ENCODE peak calls at places on chromosomes 5 and 9, in six cellular contexts. J is Peyer's patch, G is astrocyte, Z is HCT116, S is transverse colon, P is bronchial epithelial cell. C is an unnamed sample.
A peak's percentile ranks its signal among the peaks of the same experiment; 100 is the strongest.

GRCh38 chr5:137273511-137273910 is 225.6 kb downstream of the SPOCK1 start:
- DNase-seq in J (no peak), G (peak; percentile 79), Z (no peak), S (no peak), P (peak; percentile 60), C (no peak)

GRCh38 chr9:90914868-90915483 is 113.4 kb downstream of the SYK start:
- DNase-seq in J (peak; percentile 83), G (peak; percentile 41), Z (peak; percentile 66), S (peak; percentile 83), P (peak; percentile 75), C (no peak)

GRCh38 chr5:71882826-71883744 is 164.0 kb downstream of the CARTPT start:
- DNase-seq in J (no peak), G (peak; percentile 28), Z (no peak), S (no peak), P (peak; percentile 34), C (no peak)

GRCh38 chr5:55220433-55221185 is 6.5 kb downstream of the MCIDAS start:
- DNase-seq in J (peak; percentile 60), G (no peak), Z (no peak), S (peak; percentile 65), P (no peak), C (no peak)

GRCh38 chr9:21684831-21685362 is 117.5 kb upstream of the MTAP start:
- DNase-seq in J (no peak), G (peak; percentile 100), Z (peak; percentile 99), S (no peak), P (peak; percentile 100), C (peak; percentile 71)

GRCh38 chr5:91332267-91333044 is 50.7 kb downstream of the ARRDC3 start:
- DNase-seq in J (no peak), G (peak; percentile 84), Z (peak; percentile 57), S (no peak), P (peak; percentile 37), C (peak; percentile 23)

GRCh38 chr9:135339378-135339973 is 140.1 kb upstream of the PPP1R26 start:
- DNase-seq in J (peak; percentile 28), G (no peak), Z (no peak), S (no peak), P (no peak), C (no peak)

GRCh38 chr5:133273661-133274596 is 222.1 kb downstream of the HSPA4 start:
- DNase-seq in J (no peak), G (peak; percentile 56), Z (no peak), S (no peak), P (peak; percentile 38), C (no peak)

GRCh38 chr5:157877821-157878220 is 18.9 kb upstream of the CLINT1 start:
- DNase-seq in J (no peak), G (no peak), Z (no peak), S (no peak), P (no peak), C (no peak)

GRCh38 chr9:127519301-127520166 is 68.2 kb downstream of the LRSAM1 start:
- DNase-seq in J (no peak), G (peak; percentile 98), Z (no peak), S (no peak), P (peak; percentile 90), C (peak; percentile 87)

GRCh38 chr9:37753489-37754190 is at the start of gene TRMT10B:
- DNase-seq in J (peak; percentile 78), G (peak; percentile 63), Z (peak; percentile 39), S (peak; percentile 68), P (peak; percentile 66), C (no peak)

GRCh38 chr5:55600086-55600485 is 65.3 kb upstream of the PLPP1 start:
- DNase-seq in J (no peak), G (no peak), Z (no peak), S (no peak), P (no peak), C (no peak)

GRCh38 chr5:103582364-103582763 is 19.8 kb upstream of the NUDT12 start:
- DNase-seq in J (no peak), G (peak; percentile 35), Z (peak; percentile 53), S (peak; percentile 20), P (peak; percentile 55), C (no peak)

GRCh38 chr5:76836181-76836580 is 13.6 kb upstream of the S100Z start:
- DNase-seq in J (no peak), G (no peak), Z (no peak), S (no peak), P (no peak), C (no peak)

GRCh38 chr9:123327697-123328100 is 28.3 kb upstream of the CRB2 start:
- DNase-seq in J (no peak), G (no peak), Z (no peak), S (peak; percentile 58), P (peak; percentile 83), C (no peak)

GRCh38 chr5:8864053-8864452 is 681.8 kb downstream of the SEMA5A start:
- DNase-seq in J (no peak), G (no peak), Z (no peak), S (no peak), P (peak; percentile 55), C (no peak)

GRCh38 chr5:137146402-137146889 is 352.7 kb downstream of the SPOCK1 start:
- DNase-seq in J (no peak), G (peak; percentile 99), Z (peak; percentile 8), S (no peak), P (peak; percentile 100), C (peak; percentile 96)

GRCh38 chr5:87752362-87752761 is 339.6 kb upstream of the CCNH start:
- DNase-seq in J (no peak), G (peak; percentile 52), Z (no peak), S (no peak), P (peak; percentile 14), C (no peak)

GRCh38 chr9:36731576-36731975 is 158.9 kb downstream of the MELK start:
- DNase-seq in J (no peak), G (peak; percentile 10), Z (no peak), S (no peak), P (peak; percentile 26), C (no peak)

GRCh38 chr5:127802477-127802865 is 99.3 kb downstream of the CCDC192 start:
- DNase-seq in J (no peak), G (peak; percentile 26), Z (no peak), S (no peak), P (no peak), C (no peak)

GRCh38 chr9:131537946-131538345 is 6.9 kb upstream of the UCK1 start:
- DNase-seq in J (no peak), G (no peak), Z (no peak), S (no peak), P (no peak), C (no peak)

GRCh38 chr9:85994191-85994590 is 53.2 kb downstream of the NAA35 start:
- DNase-seq in J (no peak), G (no peak), Z (no peak), S (no peak), P (no peak), C (no peak)

GRCh38 chr5:178330791-178331404 is 98.3 kb upstream of the PHYKPL start:
- DNase-seq in J (peak; percentile 32), G (no peak), Z (no peak), S (no peak), P (peak; percentile 23), C (no peak)

GRCh38 chr5:54091416-54092130 is 218.8 kb downstream of the ARL15 start:
- DNase-seq in J (no peak), G (peak; percentile 33), Z (no peak), S (no peak), P (peak; percentile 71), C (no peak)

GRCh38 chr9:97930972-97931371 is 7.0 kb downstream of the HEMGN start:
- DNase-seq in J (no peak), G (no peak), Z (no peak), S (no peak), P (no peak), C (no peak)

GRCh38 chr5:133816791-133817190 is 151.6 kb downstream of the C5orf15 start:
- DNase-seq in J (no peak), G (no peak), Z (no peak), S (no peak), P (no peak), C (no peak)

GRCh38 chr9:116979461-116979860 is 292.4 kb downstream of the TRIM32 start:
- DNase-seq in J (no peak), G (no peak), Z (no peak), S (no peak), P (peak; percentile 45), C (no peak)

GRCh38 chr9:70422371-70423043 is 8.1 kb upstream of the KLF9 start:
- DNase-seq in J (no peak), G (no peak), Z (no peak), S (no peak), P (no peak), C (no peak)

GRCh38 chr9:127567119-127567897 is 44.8 kb upstream of the STXBP1 start:
- DNase-seq in J (peak; percentile 92), G (no peak), Z (no peak), S (peak; percentile 81), P (no peak), C (no peak)

GRCh38 chr5:138454121-138454520 is 11.2 kb upstream of the EGR1 start:
- DNase-seq in J (no peak), G (no peak), Z (no peak), S (no peak), P (no peak), C (no peak)

DNA sequence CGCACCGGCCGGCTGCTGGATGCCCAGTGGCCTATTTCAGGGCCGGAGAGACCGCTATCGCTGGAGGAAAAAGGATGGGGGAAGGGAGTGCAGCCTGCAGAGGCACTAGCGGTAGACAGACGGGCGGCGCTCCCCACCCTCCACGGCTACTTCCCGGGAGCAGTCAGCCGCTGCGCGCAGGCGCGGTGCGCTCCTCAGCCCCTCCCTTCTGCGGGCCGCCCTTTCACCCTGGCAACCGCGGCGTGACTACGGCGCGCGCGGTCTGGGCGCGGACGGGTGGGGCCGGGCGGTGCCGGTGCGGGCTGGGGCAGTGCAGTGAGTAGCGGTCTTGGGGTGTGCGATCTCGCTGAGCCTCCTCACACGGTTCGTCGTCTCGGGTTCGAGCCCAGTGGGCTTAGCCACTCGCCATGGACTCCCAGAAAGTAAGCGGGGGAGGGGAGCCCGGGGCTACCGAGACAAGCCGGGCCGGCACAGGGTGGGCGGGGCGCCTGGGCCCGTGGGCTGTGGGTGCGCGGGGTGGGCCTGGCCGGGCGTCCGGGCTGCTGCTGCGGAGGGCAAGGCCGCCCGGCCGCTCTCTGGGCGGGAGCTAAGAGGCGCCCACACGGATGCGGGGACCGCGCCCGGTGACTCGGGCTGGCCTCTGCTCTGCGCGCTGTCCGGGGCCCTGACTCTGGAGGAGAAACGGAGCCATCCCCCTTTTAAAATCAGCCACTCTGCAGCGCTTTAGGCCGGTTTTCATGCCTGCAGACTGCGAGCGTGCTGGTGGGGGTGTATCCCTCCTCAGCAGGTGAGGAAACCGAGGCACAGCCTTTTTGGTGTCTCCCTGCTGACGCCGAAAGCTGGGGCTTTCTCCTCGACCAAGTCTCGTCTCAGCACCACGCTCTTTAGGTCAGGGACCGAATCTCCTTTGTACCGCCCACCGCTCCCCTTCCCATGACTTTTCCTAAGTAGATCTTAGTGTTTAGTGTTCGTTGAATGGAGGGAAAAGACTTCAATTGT is at the start of gene FSD1L:
- DNase-seq in J (peak; percentile 96), G (peak; percentile 82), Z (peak; percentile 81), S (peak; percentile 96), P (peak; percentile 85), C (peak; percentile 82)
- TF ChIP-seq CTCF in J (peak; percentile 55), G (no peak), Z (peak; percentile 50), S (peak; percentile 29), P (peak; percentile 57), C (peak; percentile 56)

GRCh38 chr9:106697799-106698591 is 165.0 kb upstream of the ZNF462 start:
- DNase-seq in J (peak; percentile 56), G (peak; percentile 71), Z (no peak), S (peak; percentile 39), P (peak; percentile 77), C (peak; percentile 41)
- H3K4me3 ChIP-seq in J (no peak overlapping the region), G (peak overlapping the region; percentile 46), Z (no peak overlapping the region), S (no peak overlapping the region), P (no peak overlapping the region), C (peak overlapping the region; percentile 38)

GRCh38 chr9:130042931-130043653 is at the start of gene FNBP1:
- DNase-seq in J (peak; percentile 82), G (peak; percentile 62), Z (no peak), S (peak; percentile 84), P (peak; percentile 39), C (no peak)
- TF ChIP-seq CTCF in J (peak; percentile 0), G (no peak), Z (no peak), S (no peak), P (no peak), C (no peak)

GRCh38 chr5:140116716-140117115 is 2.8 kb downstream of the PURA start:
- DNase-seq in J (no peak), G (no peak), Z (no peak), S (no peak), P (no peak), C (no peak)
- H3K4me3 ChIP-seq in J (no peak overlapping the region), G (no peak overlapping the region), Z (no peak overlapping the region), S (no peak overlapping the region), P (no peak overlapping the region), C (no peak overlapping the region)